ENCODE peak calls at places on chromosome 15, in four cellular contexts. I, W, N and L are unnamed samples.

GRCh38 chr15:99963096-99963825 is 230.0 kb upstream of the LYSMD4 start:
- DNase-seq in I (peak; percentile 66), W (no peak), N (no peak), L (no peak)

GRCh38 chr15:90664650-90665287 is 52.4 kb upstream of the BLM start:
- DNase-seq in I (no peak), W (no peak), N (no peak), L (no peak)

GRCh38 chr15:33442449-33442848 is 131.7 kb downstream of the RYR3 start:
- DNase-seq in I (no peak), W (no peak), N (no peak), L (no peak)

GRCh38 chr15:99916668-99917223 is 183.5 kb upstream of the LYSMD4 start:
- DNase-seq in I (no peak), W (no peak), N (no peak), L (no peak)

GRCh38 chr15:29568840-29569532 is 253.3 kb downstream of the TJP1 start:
- DNase-seq in I (no peak), W (no peak), N (peak; percentile 31), L (peak; percentile 69)

GRCh38 chr15:99042909-99043308 is 35.3 kb upstream of the PGPEP1L start:
- DNase-seq in I (no peak), W (no peak), N (no peak), L (no peak)

GRCh38 chr15:67109141-67110034 is 44.0 kb downstream of the SMAD3 start:
- DNase-seq in I (no peak), W (peak; percentile 98), N (no peak), L (peak; percentile 88)

GRCh38 chr15:100189849-100190248 is 151.9 kb downstream of the ADAMTS17 start:
- DNase-seq in I (no peak), W (no peak), N (no peak), L (no peak)

GRCh38 chr15:62896969-62897486 is 145.5 kb upstream of the TPM1 start:
- DNase-seq in I (peak; percentile 93), W (peak; percentile 98), N (peak; percentile 98), L (peak; percentile 98)

GRCh38 chr15:92599394-92599970 is 56.1 kb downstream of the FAM174B start:
- DNase-seq in I (no peak), W (peak; percentile 54), N (no peak), L (no peak)

GRCh38 chr15:77645602-77646001 is 12.9 kb upstream of the LINGO1 start:
- DNase-seq in I (no peak), W (no peak), N (no peak), L (no peak)

GRCh38 chr15:32700501-32701150 is 17.2 kb upstream of the GREM1 start:
- DNase-seq in I (no peak), W (peak; percentile 32), N (no peak), L (no peak)

GRCh38 chr15:90008607-90009006 is 7.5 kb downstream of the ZNF710 start:
- DNase-seq in I (no peak), W (no peak), N (no peak), L (no peak)

GRCh38 chr15:25391971-25392733 is 46.7 kb downstream of the UBE3A start:
- DNase-seq in I (no peak), W (peak; percentile 85), N (no peak), L (peak; percentile 20)

GRCh38 chr15:37289109-37289765 is 188.9 kb upstream of the MEIS2 start:
- DNase-seq in I (no peak), W (peak; percentile 28), N (peak; percentile 5), L (peak; percentile 6)

GRCh38 chr15:83854950-83855707 is 201.2 kb downstream of the ADAMTSL3 start:
- DNase-seq in I (no peak), W (no peak), N (no peak), L (no peak)

GRCh38 chr15:79035814-79036213 is 54.8 kb downstream of the RASGRF1 start:
- DNase-seq in I (no peak), W (no peak), N (no peak), L (no peak)

GRCh38 chr15:84819291-84819768 is 2.2 kb downstream of the ALPK3 start:
- DNase-seq in I (no peak), W (no peak), N (no peak), L (no peak)

GRCh38 chr15:78702609-78703332 is 61.8 kb upstream of the CHRNB4 start:
- DNase-seq in I (no peak), W (no peak), N (no peak), L (no peak)

GRCh38 chr15:29692527-29692926 is 129.7 kb downstream of the TJP1 start:
- DNase-seq in I (no peak), W (no peak), N (no peak), L (no peak)

GRCh38 chr15:95972136-95972553 is 358.4 kb upstream of the NR2F2 start:
- DNase-seq in I (no peak), W (peak; percentile 70), N (no peak), L (no peak)

GRCh38 chr15:68642491-68642845 is 63.7 kb downstream of the CORO2B start:
- DNase-seq in I (no peak), W (no peak), N (no peak), L (peak; percentile 10)

GRCh38 chr15:29312387-29312786 is 42.8 kb upstream of the NSMCE3 start:
- DNase-seq in I (no peak), W (peak; percentile 51), N (no peak), L (no peak)

GRCh38 chr15:41332788-41333527 is at the start of gene NUSAP1:
- DNase-seq in I (no peak), W (no peak), N (no peak), L (peak; percentile 99)

GRCh38 chr15:62469478-62469873 is 304.4 kb upstream of the C2CD4B start:
- DNase-seq in I (no peak), W (peak; percentile 45), N (no peak), L (no peak)

GRCh38 chr15:70017796-70018195 is 79.9 kb downstream of the TLE3 start:
- DNase-seq in I (no peak), W (no peak), N (no peak), L (no peak)

GRCh38 chr15:74251187-74251811 is 15.2 kb downstream of the CCDC33 start:
- DNase-seq in I (no peak), W (no peak), N (no peak), L (no peak)

GRCh38 chr15:51212909-51213308 is 118.2 kb upstream of the TNFAIP8L3 start:
- DNase-seq in I (no peak), W (no peak), N (no peak), L (no peak)

GRCh38 chr15:66995257-66995656 is 70.1 kb upstream of the SMAD3 start:
- DNase-seq in I (no peak), W (no peak), N (no peak), L (peak; percentile 24)